ENCODE peak calls at places on chromosome 5, in four cellular contexts. M is activated naive CD8-positive, alpha-beta T cell treated with anti-CD3 and anti-CD28 coated beads, Interleukin-2, amount 10 ng/mL, durations not matched to agents 7 days and 5 days; I is osteocyte; E is AG09319. N is an unnamed sample.

GRCh38 chr5:146662229-146662628 is 146.2 kb upstream of the GPR151 start:
- DNase-seq in M (no peak), I (no peak), E (no peak), N (no peak)

GRCh38 chr5:133456933-133457402 is 155.4 kb downstream of the FSTL4 start:
- DNase-seq in M (no peak), I (no peak), E (no peak), N (no peak)

GRCh38 chr5:113050606-113051391 is 74.2 kb downstream of the DCP2 start:
- DNase-seq in M (no peak), I (no peak), E (no peak), N (no peak)

GRCh38 chr5:172414618-172415599 is 39.4 kb downstream of the SH3PXD2B start:
- DNase-seq in M (no peak), I (no peak), E (no peak), N (no peak)

GRCh38 chr5:160525471-160526261 is 104.0 kb downstream of the PTTG1 start:
- DNase-seq in M (no peak), I (no peak), E (no peak), N (no peak)

GRCh38 chr5:120454094-120454798 is 9.9 kb upstream of the PRR16 start:
- DNase-seq in M (no peak), I (no peak), E (no peak), N (no peak)

GRCh38 chr5:81850494-81850893 is 99.6 kb upstream of the SSBP2 start:
- DNase-seq in M (no peak), I (no peak), E (no peak), N (no peak)

GRCh38 chr5:179239256-179240135 is 105.8 kb downstream of the ADAMTS2 start:
- DNase-seq in M (peak; percentile 9), I (peak; percentile 67), E (no peak), N (no peak)

GRCh38 chr5:158716668-158717067 is 383.0 kb downstream of the EBF1 start:
- DNase-seq in M (no peak), I (no peak), E (no peak), N (no peak)

GRCh38 chr5:72314571-72315172 is 5.4 kb downstream of the MRPS27 start:
- DNase-seq in M (no peak), I (no peak), E (no peak), N (no peak)

GRCh38 chr5:141618030-141618803 is 583 bp downstream of the DIAPH1 start:
- DNase-seq in M (no peak), I (no peak), E (no peak), N (no peak)

GRCh38 chr5:149363936-149364335 is 6.1 kb downstream of the PCYOX1L start:
- DNase-seq in M (no peak), I (peak; percentile 75), E (no peak), N (no peak)

GRCh38 chr5:135271533-135272310 is 127.3 kb downstream of the MACROH2A1 start:
- DNase-seq in M (no peak), I (no peak), E (no peak), N (no peak)

GRCh38 chr5:158313739-158314464 is 455.0 kb upstream of the CLINT1 start:
- DNase-seq in M (no peak), I (no peak), E (no peak), N (no peak)

GRCh38 chr5:89133975-89134374 is 251.0 kb upstream of the MEF2C start:
- DNase-seq in M (no peak), I (no peak), E (no peak), N (no peak)

GRCh38 chr5:72600401-72600981 is 93.3 kb upstream of the ZNF366 start:
- DNase-seq in M (no peak), I (no peak), E (no peak), N (no peak)

GRCh38 chr5:8908055-8908683 is 637.7 kb downstream of the SEMA5A start:
- DNase-seq in M (no peak), I (no peak), E (no peak), N (no peak)

GRCh38 chr5:148790545-148791333 is 35.7 kb upstream of the ADRB2 start:
- DNase-seq in M (no peak), I (no peak), E (no peak), N (no peak)

GRCh38 chr5:156379198-156379597 is 52.2 kb downstream of the SGCD start:
- DNase-seq in M (no peak), I (no peak), E (no peak), N (no peak)

GRCh38 chr5:114053377-114053776 is 308.5 kb upstream of the KCNN2 start:
- DNase-seq in M (no peak), I (no peak), E (no peak), N (no peak)

GRCh38 chr5:126138475-126139005 is 284.7 kb upstream of the GRAMD2B start:
- DNase-seq in M (no peak), I (no peak), E (no peak), N (no peak)

GRCh38 chr5:36897616-36898015 is 21.0 kb downstream of the NIPBL start:
- DNase-seq in M (no peak), I (no peak), E (no peak), N (no peak)

GRCh38 chr5:133611357-133612020 is 852 bp downstream of the FSTL4 start:
- DNase-seq in M (peak; percentile 41), I (peak; percentile 77), E (no peak), N (peak; percentile 66)

N was measured in esophagus muscularis mucosa.